ENCODE peak calls at places on chromosomes 11 and 22, in four cellular contexts. H is colonic mucosa, R is AG08396, L is NCI-H2081. F is an unnamed sample.

GRCh38 chr11:12678991-12679390 is 4.8 kb downstream of the TEAD1 start:
- DNase-seq in H (no peak), R (no peak), L (no peak), F (no peak)

GRCh38 chr11:132943737-132944556 is 588.4 kb downstream of the OPCML start:
- DNase-seq in H (no peak), R (peak), L (peak), F (peak)

GRCh38 chr11:73189315-73189714 is 28.8 kb upstream of the P2RY2 start:
- DNase-seq in H (no peak), R (no peak), L (no peak), F (no peak)

GRCh38 chr11:125072210-125072960 is 9.3 kb downstream of the SLC37A2 start:
- DNase-seq in H (no peak), R (no peak), L (no peak), F (no peak)

GRCh38 chr11:114779189-114779588 is 100.9 kb downstream of the NXPE2 start:
- DNase-seq in H (no peak), R (no peak), L (no peak), F (no peak)

GRCh38 chr11:40188848-40189247 is 1270.6 kb downstream of the LRRC4C start:
- DNase-seq in H (no peak), R (no peak), L (peak), F (no peak)

GRCh38 chr11:101133190-101133589 is 3.6 kb upstream of the PGR start:
- DNase-seq in H (no peak), R (no peak), L (no peak), F (no peak)

GRCh38 chr22:46563381-46564083 is 26.1 kb upstream of the CELSR1 start:
- DNase-seq in H (peak), R (peak), L (peak), F (peak)

GRCh38 chr22:22208657-22209056 is 35.9 kb upstream of the VPREB1 start:
- DNase-seq in H (no peak), R (no peak), L (no peak), F (no peak)

GRCh38 chr11:108062336-108062735 is 53.6 kb downstream of the CUL5 start:
- DNase-seq in H (no peak), R (no peak), L (no peak), F (no peak)

GRCh38 chr11:19595499-19595839 is 117.2 kb upstream of the NAV2 start:
- DNase-seq in H (no peak), R (no peak), L (no peak), F (no peak)

GRCh38 chr11:34926101-34926830 is 9.8 kb downstream of the PDHX start:
- DNase-seq in H (no peak), R (peak), L (peak), F (peak)